ENCODE peak calls at places on chromosomes 3 and 15, in ten cellular contexts. Z, G, E, Q, O, H, X, U, K and M are unnamed samples.

GRCh38 chr3:13203398-13204176 is 130.4 kb upstream of the IQSEC1 start:
- DNase-seq in K (no peak), X (no peak), Z (no peak), E (no peak), O (no peak), Q (no peak), U (no peak), H (peak; percentile 46), G (no peak), M (no peak)

GRCh38 chr3:152779649-152780048 is 55.3 kb upstream of the P2RY1 start:
- DNase-seq in X (no peak), Q (no peak), K (no peak), G (peak; percentile 78), H (peak; percentile 50), E (peak; percentile 2), U (peak; percentile 26), O (no peak), Z (no peak), M (peak; percentile 65)

GRCh38 chr3:32493437-32494414 is 8.9 kb downstream of the CMTM6 start:
- DNase-seq in H (no peak), Q (no peak), G (no peak), K (no peak), X (no peak), E (peak; percentile 24), O (no peak), Z (no peak), U (no peak), M (peak; percentile 47)

GRCh38 chr15:66846031-66846430 is 144.0 kb downstream of the SMAD6 start:
- DNase-seq in O (no peak), E (no peak), K (no peak), H (no peak), Z (no peak), U (no peak), Q (no peak), G (no peak), X (no peak), M (no peak)

GRCh38 chr3:19331931-19332330 is 183.6 kb downstream of the KCNH8 start:
- DNase-seq in O (no peak), E (no peak), Z (no peak), Q (no peak), G (no peak), X (no peak), K (no peak), H (no peak), U (no peak), M (no peak)

GRCh38 chr15:39807791-39808190 is 25.1 kb upstream of the FSIP1 start:
- DNase-seq in Z (no peak), Q (no peak), X (no peak), E (no peak), K (no peak), O (no peak), H (no peak), U (no peak), G (no peak), M (no peak)

GRCh38 chr15:100559330-100559729 is 30.6 kb upstream of the CERS3 start:
- DNase-seq in G (no peak), K (no peak), H (no peak), Q (no peak), U (no peak), E (peak; percentile 31), Z (peak; percentile 49), O (no peak), X (no peak), M (peak; percentile 67)

GRCh38 chr3:62876064-62876463 is 848 bp upstream of the CADPS start:
- DNase-seq in X (peak; percentile 68), G (peak; percentile 25), O (no peak), H (peak; percentile 94), U (peak; percentile 94), Q (no peak), E (peak; percentile 42), K (no peak), Z (peak; percentile 2), M (peak; percentile 56)

GRCh38 chr3:45332901-45333407 is 55.4 kb upstream of the LARS2 start:
- DNase-seq in E (no peak), H (peak; percentile 86), G (no peak), Z (no peak), Q (no peak), O (no peak), X (no peak), K (no peak), U (no peak), M (no peak)

GRCh38 chr3:45332493-45332892 is 55.9 kb upstream of the LARS2 start:
- DNase-seq in H (no peak), Z (no peak), K (no peak), O (no peak), U (no peak), X (no peak), G (no peak), Q (no peak), E (no peak), M (no peak)

GRCh38 chr3:45333549-45333948 is 54.8 kb upstream of the LARS2 start:
- DNase-seq in Z (no peak), H (peak; percentile 59), K (no peak), X (no peak), G (no peak), O (no peak), U (no peak), E (peak; percentile 25), Q (no peak), M (peak; percentile 45)

GRCh38 chr3:45341876-45342275 is 46.5 kb upstream of the LARS2 start:
- DNase-seq in U (no peak), X (no peak), Z (no peak), E (no peak), O (no peak), G (no peak), K (no peak), Q (no peak), H (no peak), M (no peak)

DNA sequence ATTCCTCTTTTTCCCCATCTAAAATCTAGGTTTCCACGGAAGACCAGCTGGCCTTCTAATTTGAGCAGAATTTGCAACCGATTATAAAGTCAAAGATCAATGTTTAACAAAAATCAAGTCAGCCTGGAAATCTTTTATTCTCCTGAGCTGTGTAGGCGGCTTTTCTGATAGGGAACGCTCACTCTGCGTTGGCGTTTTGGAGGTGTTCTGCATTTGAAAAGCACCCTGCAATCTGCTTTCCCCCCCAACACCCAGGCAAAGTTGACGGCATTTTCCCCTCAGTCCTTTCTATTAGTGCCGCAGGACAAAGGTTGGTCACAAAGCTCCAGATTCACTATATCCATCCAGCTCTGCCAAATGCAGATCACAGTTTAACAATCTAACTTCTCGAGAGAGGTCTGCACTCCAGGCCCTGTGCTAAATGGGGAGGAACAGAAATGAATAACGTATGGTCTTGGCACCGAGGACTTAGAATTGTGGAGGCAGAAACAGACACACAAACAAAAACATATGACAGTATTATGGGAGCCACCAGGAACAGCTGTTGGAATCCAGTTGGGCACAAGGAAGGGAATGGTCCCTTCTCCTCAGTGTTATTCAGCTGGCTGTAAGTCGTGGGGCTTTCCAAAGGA is 50.4 kb upstream of the LARS2 start:
- DNase-seq in H (no peak), O (no peak), X (no peak), E (no peak), U (no peak), G (no peak), Z (no peak), K (no peak), Q (no peak), M (no peak)
- H3K4me3 ChIP-seq in H (no peak overlapping the region), O (no peak overlapping the region), X (no peak overlapping the region), E (no peak overlapping the region), U (no peak overlapping the region), G (no peak overlapping the region), Z (no peak overlapping the region), K (no peak overlapping the region), Q (no peak overlapping the region), M (no peak overlapping the region)

GRCh38 chr3:48599077-48599501 is 4.0 kb upstream of the COL7A1 start:
- DNase-seq in G (no peak), X (no peak), K (no peak), Z (no peak), Q (no peak), O (no peak), H (no peak), E (no peak), U (no peak), M (no peak)

GRCh38 chr3:48598323-48599076 is 3.4 kb upstream of the COL7A1 start:
- DNase-seq in X (peak; percentile 45), E (peak; percentile 84), Z (peak; percentile 90), G (peak; percentile 61), O (no peak), K (no peak), U (no peak), H (no peak), Q (no peak), M (peak; percentile 95)

GRCh38 chr3:48596676-48597407 is 1.7 kb upstream of the COL7A1 start:
- DNase-seq in G (no peak), Q (no peak), K (no peak), O (no peak), X (peak; percentile 45), E (no peak), U (no peak), Z (no peak), H (no peak), M (no peak)

GRCh38 chr3:48596157-48596556 is 1.0 kb upstream of the COL7A1 start:
- DNase-seq in K (no peak), G (no peak), U (no peak), H (peak; percentile 58), Q (no peak), O (no peak), E (no peak), X (peak; percentile 38), Z (no peak), M (no peak)

DNA sequence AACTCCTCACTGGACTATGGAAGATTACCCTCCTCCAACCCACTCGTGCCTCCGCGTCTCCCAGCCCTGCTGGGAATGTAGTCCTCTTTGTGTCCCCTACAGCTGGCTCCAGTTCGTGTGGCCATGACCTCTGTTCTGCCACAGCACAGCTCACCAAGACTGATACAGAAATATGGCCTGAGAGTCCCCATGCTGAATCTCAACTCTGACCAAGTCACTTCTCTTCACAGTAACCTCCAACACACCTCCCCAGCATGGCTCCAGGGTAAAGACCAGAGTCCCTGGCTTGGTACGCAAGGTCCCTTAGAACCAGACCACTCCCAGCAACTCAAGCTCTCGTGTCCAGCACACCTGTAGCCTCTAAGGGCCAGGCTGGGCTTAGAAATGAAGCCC is 2.3 kb upstream of the COL7A1 start:
- DNase-seq in H (no peak), O (no peak), E (no peak), K (no peak), U (no peak), X (peak; percentile 29), Z (no peak), Q (no peak), G (no peak), M (no peak)
- H3K27ac ChIP-seq in H (no peak overlapping the region), O (no peak overlapping the region), E (no peak overlapping the region), K (no peak overlapping the region), U (no peak overlapping the region), X (no peak overlapping the region), Z (peak overlapping the region; percentile 99), Q (no peak overlapping the region), G (no peak overlapping the region), M (peak overlapping the region; percentile 81)

DNA sequence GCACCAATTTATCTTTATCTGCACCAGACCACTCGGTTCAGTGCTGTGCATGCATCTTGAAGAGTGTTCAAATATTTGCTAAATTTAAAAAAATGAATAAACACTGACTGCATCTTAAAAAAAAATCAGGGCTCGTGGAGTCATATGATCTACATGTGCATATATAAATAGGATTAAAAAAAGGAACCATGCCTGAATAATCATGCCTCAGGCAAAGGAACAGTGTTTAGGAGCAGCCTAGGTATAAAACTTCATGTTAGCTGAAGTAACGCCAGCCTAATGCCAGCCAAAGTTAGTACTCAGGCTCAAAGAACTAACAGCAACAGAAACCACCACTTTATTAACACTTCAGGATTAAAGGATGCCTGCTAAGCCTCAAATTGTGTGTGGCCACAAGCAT is 9.5 kb downstream of the ABCC5 start:
- DNase-seq in G (no peak), H (no peak), K (no peak), E (no peak), X (no peak), U (no peak), O (no peak), Q (no peak), Z (no peak), M (no peak)
- H3K4me3 ChIP-seq in G (no peak overlapping the region), H (no peak overlapping the region), K (no peak overlapping the region), E (no peak overlapping the region), X (no peak overlapping the region), U (no peak overlapping the region), O (no peak overlapping the region), Q (no peak overlapping the region), Z (no peak overlapping the region), M (no peak overlapping the region)

GRCh38 chr3:183261103-183261502 is 8.1 kb downstream of the B3GNT5 start:
- DNase-seq in Q (no peak), K (no peak), E (no peak), Z (no peak), H (no peak), G (no peak), O (no peak), U (no peak), X (no peak), M (no peak)

GRCh38 chr3:183259087-183259486 is 6.0 kb downstream of the B3GNT5 start:
- DNase-seq in H (no peak), Z (no peak), E (no peak), Q (no peak), K (no peak), U (no peak), X (no peak), O (no peak), G (no peak), M (no peak)

GRCh38 chr3:183262979-183263378 is 9.9 kb downstream of the B3GNT5 start:
- DNase-seq in H (no peak), K (no peak), Z (no peak), Q (no peak), G (no peak), O (no peak), U (no peak), X (no peak), E (no peak), M (no peak)

GRCh38 chr3:183260167-183260904 is 7.3 kb downstream of the B3GNT5 start:
- DNase-seq in Z (no peak), Q (no peak), X (no peak), U (no peak), H (no peak), G (no peak), O (no peak), K (no peak), E (no peak), M (no peak)

GRCh38 chr3:183259621-183260020 is 6.6 kb downstream of the B3GNT5 start:
- DNase-seq in X (no peak), H (no peak), Q (no peak), O (no peak), G (no peak), K (no peak), U (no peak), Z (no peak), E (no peak), M (no peak)
- H3K27ac ChIP-seq in X (no peak overlapping the region), H (no peak overlapping the region), Q (no peak overlapping the region), O (no peak overlapping the region), G (no peak overlapping the region), K (no peak overlapping the region), U (no peak overlapping the region), Z (no peak overlapping the region), E (no peak overlapping the region), M (no peak overlapping the region)